ENCODE peak calls at places on chromosomes 12 and 14, in ten cellular contexts. One of them, this sample, is unnamed.

GRCh38 chr14:94536836-94537235 is 24.4 kb upstream of the SERPINA4 start:
- DNase-seq in B cell: no peak
- DNase-seq in neural progenitor cell: no peak
- DNase-seq in K562: peak
- DNase-seq in tibial nerve: no peak
- DNase-seq in retinal pigment epithelial cell: no peak
- DNase-seq in GM20000: no peak
- DNase-seq in AG10803: no peak
- DNase-seq in mucosa of descending colon: no peak
- DNase-seq in AG04450: no peak
- DNase-seq in this sample: no peak

GRCh38 chr12:120332523-120332922 is 4.9 kb upstream of the PLA2G1B start:
- DNase-seq in B cell: no peak
- DNase-seq in neural progenitor cell: no peak
- DNase-seq in K562: no peak
- DNase-seq in tibial nerve: no peak
- DNase-seq in retinal pigment epithelial cell: no peak
- DNase-seq in GM20000: no peak
- DNase-seq in AG10803: no peak
- DNase-seq in mucosa of descending colon: no peak
- DNase-seq in AG04450: no peak
- DNase-seq in this sample: no peak

GRCh38 chr14:78152246-78153068 is 17.7 kb upstream of the NRXN3 start:
- DNase-seq in B cell: no peak
- DNase-seq in neural progenitor cell: no peak
- DNase-seq in K562: no peak
- DNase-seq in tibial nerve: no peak
- DNase-seq in retinal pigment epithelial cell: no peak
- DNase-seq in GM20000: no peak
- DNase-seq in AG10803: no peak
- DNase-seq in mucosa of descending colon: no peak
- DNase-seq in AG04450: no peak
- DNase-seq in this sample: no peak

GRCh38 chr14:81169711-81170103 is 51.1 kb downstream of the GTF2A1 start:
- DNase-seq in B cell: no peak
- DNase-seq in neural progenitor cell: peak
- DNase-seq in K562: no peak
- DNase-seq in tibial nerve: peak
- DNase-seq in retinal pigment epithelial cell: no peak
- DNase-seq in GM20000: no peak
- DNase-seq in AG10803: peak
- DNase-seq in mucosa of descending colon: peak
- DNase-seq in AG04450: no peak
- DNase-seq in this sample: no peak

GRCh38 chr14:104708606-104709268 is 15.3 kb upstream of the ADSS1 start:
- DNase-seq in B cell: peak
- DNase-seq in neural progenitor cell: peak
- DNase-seq in K562: peak
- DNase-seq in tibial nerve: peak
- DNase-seq in retinal pigment epithelial cell: no peak
- DNase-seq in GM20000: peak
- DNase-seq in AG10803: peak
- DNase-seq in mucosa of descending colon: peak
- DNase-seq in AG04450: no peak
- DNase-seq in this sample: peak

GRCh38 chr14:74571901-74572828 is 39.9 kb downstream of the LTBP2 start:
- DNase-seq in B cell: no peak
- DNase-seq in neural progenitor cell: no peak
- DNase-seq in K562: no peak
- DNase-seq in tibial nerve: no peak
- DNase-seq in retinal pigment epithelial cell: peak
- DNase-seq in GM20000: no peak
- DNase-seq in AG10803: peak
- DNase-seq in mucosa of descending colon: no peak
- DNase-seq in AG04450: peak
- DNase-seq in this sample: peak

GRCh38 chr14:23434488-23435219 is 806 bp downstream of the MYH7 start:
- DNase-seq in B cell: no peak
- DNase-seq in neural progenitor cell: no peak
- DNase-seq in K562: no peak
- DNase-seq in tibial nerve: no peak
- DNase-seq in retinal pigment epithelial cell: no peak
- DNase-seq in GM20000: no peak
- DNase-seq in AG10803: no peak
- DNase-seq in mucosa of descending colon: no peak
- DNase-seq in AG04450: no peak
- DNase-seq in this sample: no peak

GRCh38 chr12:65838330-65838976 is 14.2 kb downstream of the HMGA2 start:
- DNase-seq in B cell: no peak
- DNase-seq in neural progenitor cell: no peak
- DNase-seq in K562: no peak
- DNase-seq in tibial nerve: no peak
- DNase-seq in retinal pigment epithelial cell: no peak
- DNase-seq in GM20000: no peak
- DNase-seq in AG10803: no peak
- DNase-seq in mucosa of descending colon: no peak
- DNase-seq in AG04450: no peak
- DNase-seq in this sample: no peak

GRCh38 chr14:75292886-75293285 is 14.3 kb downstream of the FOS start:
- DNase-seq in B cell: no peak
- DNase-seq in neural progenitor cell: no peak
- DNase-seq in K562: no peak
- DNase-seq in tibial nerve: no peak
- DNase-seq in retinal pigment epithelial cell: no peak
- DNase-seq in GM20000: no peak
- DNase-seq in AG10803: no peak
- DNase-seq in mucosa of descending colon: no peak
- DNase-seq in AG04450: no peak
- DNase-seq in this sample: no peak

GRCh38 chr12:56163533-56164344 is 5.6 kb downstream of the MYL6 start:
- DNase-seq in B cell: no peak
- DNase-seq in neural progenitor cell: no peak
- DNase-seq in K562: no peak
- DNase-seq in tibial nerve: no peak
- DNase-seq in retinal pigment epithelial cell: no peak
- DNase-seq in GM20000: no peak
- DNase-seq in AG10803: no peak
- DNase-seq in mucosa of descending colon: no peak
- DNase-seq in AG04450: no peak
- DNase-seq in this sample: no peak

GRCh38 chr12:84738481-84738972 is 174.1 kb downstream of the SLC6A15 start:
- DNase-seq in B cell: no peak
- DNase-seq in neural progenitor cell: no peak
- DNase-seq in K562: no peak
- DNase-seq in tibial nerve: no peak
- DNase-seq in retinal pigment epithelial cell: no peak
- DNase-seq in GM20000: no peak
- DNase-seq in AG10803: peak
- DNase-seq in mucosa of descending colon: no peak
- DNase-seq in AG04450: peak
- DNase-seq in this sample: no peak

GRCh38 chr12:121917950-121918678 is at the start of gene CFAP251:
- DNase-seq in B cell: peak
- DNase-seq in neural progenitor cell: peak
- DNase-seq in K562: no peak
- DNase-seq in tibial nerve: peak
- DNase-seq in retinal pigment epithelial cell: peak
- DNase-seq in GM20000: peak
- DNase-seq in AG10803: peak
- DNase-seq in mucosa of descending colon: peak
- DNase-seq in AG04450: no peak
- DNase-seq in this sample: peak

GRCh38 chr12:107368586-107368985 is 275.2 kb upstream of the CRY1 start:
- DNase-seq in B cell: no peak
- DNase-seq in neural progenitor cell: no peak
- DNase-seq in K562: no peak
- DNase-seq in tibial nerve: no peak
- DNase-seq in retinal pigment epithelial cell: no peak
- DNase-seq in GM20000: no peak
- DNase-seq in AG10803: no peak
- DNase-seq in mucosa of descending colon: no peak
- DNase-seq in AG04450: no peak
- DNase-seq in this sample: no peak

GRCh38 chr14:28599605-28600004 is 167.0 kb upstream of the FOXG1 start:
- DNase-seq in B cell: no peak
- DNase-seq in neural progenitor cell: no peak
- DNase-seq in K562: no peak
- DNase-seq in tibial nerve: no peak
- DNase-seq in retinal pigment epithelial cell: no peak
- DNase-seq in GM20000: no peak
- DNase-seq in AG10803: no peak
- DNase-seq in mucosa of descending colon: no peak
- DNase-seq in AG04450: no peak
- DNase-seq in this sample: no peak

GRCh38 chr12:24280085-24280842 is 330.8 kb upstream of the SOX5 start:
- DNase-seq in B cell: no peak
- DNase-seq in neural progenitor cell: no peak
- DNase-seq in K562: no peak
- DNase-seq in tibial nerve: no peak
- DNase-seq in retinal pigment epithelial cell: no peak
- DNase-seq in GM20000: no peak
- DNase-seq in AG10803: no peak
- DNase-seq in mucosa of descending colon: no peak
- DNase-seq in AG04450: no peak
- DNase-seq in this sample: no peak

GRCh38 chr14:99194136-99194535 is 77.9 kb downstream of the BCL11B start:
- DNase-seq in B cell: no peak
- DNase-seq in neural progenitor cell: no peak
- DNase-seq in K562: no peak
- DNase-seq in tibial nerve: no peak
- DNase-seq in retinal pigment epithelial cell: no peak
- DNase-seq in GM20000: no peak
- DNase-seq in AG10803: no peak
- DNase-seq in mucosa of descending colon: no peak
- DNase-seq in AG04450: no peak
- DNase-seq in this sample: no peak

GRCh38 chr14:54343276-54344121 is 53.3 kb upstream of the CDKN3 start:
- DNase-seq in B cell: no peak
- DNase-seq in neural progenitor cell: peak
- DNase-seq in K562: no peak
- DNase-seq in tibial nerve: no peak
- DNase-seq in retinal pigment epithelial cell: no peak
- DNase-seq in GM20000: no peak
- DNase-seq in AG10803: no peak
- DNase-seq in mucosa of descending colon: no peak
- DNase-seq in AG04450: no peak
- DNase-seq in this sample: peak

GRCh38 chr12:13976028-13976584 is 5.3 kb downstream of the GRIN2B start:
- DNase-seq in B cell: no peak
- DNase-seq in neural progenitor cell: peak
- DNase-seq in K562: no peak
- DNase-seq in tibial nerve: no peak
- DNase-seq in retinal pigment epithelial cell: no peak
- DNase-seq in GM20000: no peak
- DNase-seq in AG10803: no peak
- DNase-seq in mucosa of descending colon: no peak
- DNase-seq in AG04450: no peak
- DNase-seq in this sample: no peak
- TF ChIP-seq CTCF in B cell: no peak
- TF ChIP-seq CTCF in neural progenitor cell: peak
- TF ChIP-seq CTCF in K562: no peak
- TF ChIP-seq CTCF in tibial nerve: no peak
- TF ChIP-seq CTCF in retinal pigment epithelial cell: no peak
- TF ChIP-seq CTCF in GM20000: no peak
- TF ChIP-seq CTCF in AG10803: no peak
- TF ChIP-seq CTCF in mucosa of descending colon: no peak
- TF ChIP-seq CTCF in AG04450: no peak
- TF ChIP-seq CTCF in this sample: no peak

GRCh38 chr14:72736791-72737559 is 156.9 kb downstream of the DPF3 start:
- DNase-seq in B cell: no peak
- DNase-seq in neural progenitor cell: no peak
- DNase-seq in K562: no peak
- DNase-seq in tibial nerve: no peak
- DNase-seq in retinal pigment epithelial cell: no peak
- DNase-seq in GM20000: no peak
- DNase-seq in AG10803: peak
- DNase-seq in mucosa of descending colon: no peak
- DNase-seq in AG04450: no peak
- DNase-seq in this sample: no peak

GRCh38 chr14:72737560-72737943 is 156.3 kb downstream of the DPF3 start:
- DNase-seq in B cell: no peak
- DNase-seq in neural progenitor cell: no peak
- DNase-seq in K562: no peak
- DNase-seq in tibial nerve: no peak
- DNase-seq in retinal pigment epithelial cell: no peak
- DNase-seq in GM20000: no peak
- DNase-seq in AG10803: peak
- DNase-seq in mucosa of descending colon: no peak
- DNase-seq in AG04450: no peak
- DNase-seq in this sample: no peak

GRCh38 chr14:72738181-72738611 is 155.7 kb downstream of the DPF3 start:
- DNase-seq in B cell: no peak
- DNase-seq in neural progenitor cell: no peak
- DNase-seq in K562: no peak
- DNase-seq in tibial nerve: no peak
- DNase-seq in retinal pigment epithelial cell: no peak
- DNase-seq in GM20000: no peak
- DNase-seq in AG10803: no peak
- DNase-seq in mucosa of descending colon: no peak
- DNase-seq in AG04450: no peak
- DNase-seq in this sample: no peak

GRCh38 chr14:72739446-72740405 is 154.2 kb downstream of the DPF3 start:
- DNase-seq in B cell: no peak
- DNase-seq in neural progenitor cell: no peak
- DNase-seq in K562: no peak
- DNase-seq in tibial nerve: no peak
- DNase-seq in retinal pigment epithelial cell: no peak
- DNase-seq in GM20000: no peak
- DNase-seq in AG10803: no peak
- DNase-seq in mucosa of descending colon: no peak
- DNase-seq in AG04450: no peak
- DNase-seq in this sample: no peak

GRCh38 chr14:72736348-72736747 is 157.6 kb downstream of the DPF3 start:
- DNase-seq in B cell: no peak
- DNase-seq in neural progenitor cell: no peak
- DNase-seq in K562: peak
- DNase-seq in tibial nerve: no peak
- DNase-seq in retinal pigment epithelial cell: no peak
- DNase-seq in GM20000: no peak
- DNase-seq in AG10803: peak
- DNase-seq in mucosa of descending colon: no peak
- DNase-seq in AG04450: peak
- DNase-seq in this sample: no peak
- TF ChIP-seq CTCF in B cell: no peak
- TF ChIP-seq CTCF in neural progenitor cell: no peak
- TF ChIP-seq CTCF in K562: peak
- TF ChIP-seq CTCF in tibial nerve: no peak
- TF ChIP-seq CTCF in retinal pigment epithelial cell: no peak
- TF ChIP-seq CTCF in GM20000: no peak
- TF ChIP-seq CTCF in AG10803: peak
- TF ChIP-seq CTCF in mucosa of descending colon: no peak
- TF ChIP-seq CTCF in AG04450: peak
- TF ChIP-seq CTCF in this sample: no peak

GRCh38 chr12:44497044-44497443 is 379.1 kb downstream of the NELL2 start:
- DNase-seq in B cell: no peak
- DNase-seq in neural progenitor cell: peak
- DNase-seq in K562: no peak
- DNase-seq in tibial nerve: no peak
- DNase-seq in retinal pigment epithelial cell: no peak
- DNase-seq in GM20000: no peak
- DNase-seq in AG10803: no peak
- DNase-seq in mucosa of descending colon: no peak
- DNase-seq in AG04450: no peak
- DNase-seq in this sample: no peak
- TF ChIP-seq CTCF in B cell: no peak
- TF ChIP-seq CTCF in neural progenitor cell: peak
- TF ChIP-seq CTCF in K562: no peak
- TF ChIP-seq CTCF in tibial nerve: no peak
- TF ChIP-seq CTCF in retinal pigment epithelial cell: peak
- TF ChIP-seq CTCF in GM20000: no peak
- TF ChIP-seq CTCF in AG10803: no peak
- TF ChIP-seq CTCF in mucosa of descending colon: no peak
- TF ChIP-seq CTCF in AG04450: no peak
- TF ChIP-seq CTCF in this sample: peak

GRCh38 chr12:77204055-77204454 is 138.7 kb upstream of the E2F7 start:
- DNase-seq in B cell: no peak
- DNase-seq in neural progenitor cell: peak
- DNase-seq in K562: no peak
- DNase-seq in tibial nerve: no peak
- DNase-seq in retinal pigment epithelial cell: no peak
- DNase-seq in GM20000: no peak
- DNase-seq in AG10803: no peak
- DNase-seq in mucosa of descending colon: peak
- DNase-seq in AG04450: no peak
- DNase-seq in this sample: no peak
- TF ChIP-seq CTCF in B cell: no peak
- TF ChIP-seq CTCF in neural progenitor cell: peak
- TF ChIP-seq CTCF in K562: no peak
- TF ChIP-seq CTCF in tibial nerve: no peak
- TF ChIP-seq CTCF in retinal pigment epithelial cell: no peak
- TF ChIP-seq CTCF in GM20000: no peak
- TF ChIP-seq CTCF in AG10803: no peak
- TF ChIP-seq CTCF in mucosa of descending colon: no peak
- TF ChIP-seq CTCF in AG04450: no peak
- TF ChIP-seq CTCF in this sample: no peak